ENCODE peak calls at places on chromosomes 2 and 18, in seven cellular contexts. A is K562, C is HepG2, G is HCT116, P is H1, J is GM12878, L is NT2/D1. E is an unnamed sample.

GRCh38 chr2:36770542-36771287 is 74.2 kb downstream of the VIT start:
- DNase-seq in A (peak; percentile 77), C (peak; percentile 67), G (peak; percentile 51), P (peak; percentile 62), J (no peak), L (peak; percentile 84), E (peak; percentile 64)

GRCh38 chr2:120985174-120985996 is 249.7 kb downstream of the GLI2 start:
- DNase-seq in A (no peak), C (no peak), G (no peak), P (no peak), J (no peak), L (no peak), E (peak; percentile 8)

GRCh38 chr2:60796573-60797509 is 40.8 kb downstream of the PAPOLG start:
- DNase-seq in A (no peak), C (no peak), G (no peak), P (no peak), J (no peak), L (no peak), E (no peak)

GRCh38 chr2:204177977-204178522 is 241.5 kb downstream of the ICOS start:
- DNase-seq in A (peak; percentile 27), C (peak; percentile 35), G (peak; percentile 19), P (peak; percentile 29), J (peak; percentile 1), L (peak; percentile 18), E (no peak)

GRCh38 chr2:71212336-71212735 is 14.6 kb downstream of the PAIP2B start:
- DNase-seq in A (no peak), C (no peak), G (no peak), P (no peak), J (no peak), L (no peak), E (no peak)

GRCh38 chr2:66050392-66050791 is 384.5 kb upstream of the MEIS1 start:
- DNase-seq in A (no peak), C (no peak), G (no peak), P (no peak), J (no peak), L (no peak), E (no peak)

GRCh38 chr18:2981212-2981728 is 31.7 kb downstream of the LPIN2 start:
- DNase-seq in A (no peak), C (no peak), G (no peak), P (no peak), J (no peak), L (no peak), E (no peak)

GRCh38 chr2:110818767-110819481 is 86.6 kb downstream of the ACOXL start:
- DNase-seq in A (no peak), C (no peak), G (no peak), P (no peak), J (no peak), L (no peak), E (no peak)

GRCh38 chr2:117763806-117764205 is 50.7 kb upstream of the DDX18 start:
- DNase-seq in A (no peak), C (no peak), G (no peak), P (no peak), J (no peak), L (no peak), E (no peak)

GRCh38 chr18:57839942-57840381 is 36.8 kb upstream of the ATP8B1 start:
- DNase-seq in A (no peak), C (no peak), G (no peak), P (no peak), J (no peak), L (no peak), E (no peak)

GRCh38 chr2:10161961-10162441 is 39.5 kb downstream of the RRM2 start:
- DNase-seq in A (no peak), C (no peak), G (no peak), P (no peak), J (no peak), L (no peak), E (peak; percentile 36)

GRCh38 chr2:8258406-8258805 is 423.4 kb upstream of the ID2 start:
- DNase-seq in A (no peak), C (no peak), G (no peak), P (no peak), J (no peak), L (no peak), E (no peak)

GRCh38 chr2:207895236-207895860 is 125.6 kb upstream of the FZD5 start:
- DNase-seq in A (no peak), C (no peak), G (no peak), P (no peak), J (no peak), L (no peak), E (no peak)

GRCh38 chr2:127103243-127104165 is 3.5 kb downstream of the BIN1 start:
- DNase-seq in A (no peak), C (no peak), G (no peak), P (no peak), J (no peak), L (no peak), E (peak; percentile 19)

GRCh38 chr2:45496869-45497268 is 114.2 kb downstream of the SRBD1 start:
- DNase-seq in A (no peak), C (no peak), G (no peak), P (no peak), J (no peak), L (no peak), E (no peak)

GRCh38 chr2:9405636-9406035 is 17.7 kb downstream of the ITGB1BP1 start:
- DNase-seq in A (no peak), C (no peak), G (no peak), P (no peak), J (no peak), L (no peak), E (no peak)

GRCh38 chr2:207467716-207468347 is 61.9 kb upstream of the CREB1 start:
- DNase-seq in A (peak; percentile 8), C (no peak), G (no peak), P (no peak), J (peak; percentile 16), L (no peak), E (no peak)

GRCh38 chr2:64773461-64774118 is 119.9 kb upstream of the SERTAD2 start:
- DNase-seq in A (no peak), C (no peak), G (no peak), P (no peak), J (no peak), L (no peak), E (no peak)

GRCh38 chr2:121860033-121860810 is 104.8 kb downstream of the TSN start:
- DNase-seq in A (no peak), C (no peak), G (no peak), P (no peak), J (no peak), L (no peak), E (no peak)

GRCh38 chr2:88735853-88736252 is 44.4 kb downstream of the RPIA start:
- DNase-seq in A (peak; percentile 76), C (no peak), G (peak; percentile 37), P (no peak), J (no peak), L (no peak), E (no peak)

GRCh38 chr2:179422037-179422643 is 157.5 kb upstream of the SESTD1 start:
- DNase-seq in A (peak; percentile 15), C (peak; percentile 75), G (peak; percentile 58), P (peak; percentile 53), J (no peak), L (peak; percentile 71), E (peak; percentile 40)

GRCh38 chr2:120864981-120865380 is 129.3 kb downstream of the GLI2 start:
- DNase-seq in A (no peak), C (no peak), G (no peak), P (no peak), J (no peak), L (no peak), E (no peak)

GRCh38 chr2:176991421-176991820 is 221.2 kb upstream of the HNRNPA3 start:
- DNase-seq in A (no peak), C (no peak), G (no peak), P (no peak), J (no peak), L (no peak), E (no peak)

GRCh38 chr2:50613161-50613560 is 418.8 kb downstream of the NRXN1 start:
- DNase-seq in A (no peak), C (no peak), G (no peak), P (no peak), J (no peak), L (no peak), E (no peak)

GRCh38 chr2:67923696-67924095 is 139.1 kb downstream of the C1D start:
- DNase-seq in A (no peak), C (no peak), G (no peak), P (no peak), J (no peak), L (no peak), E (no peak)

GRCh38 chr2:189096769-189097447 is 82.7 kb downstream of the COL5A2 start:
- DNase-seq in A (no peak), C (peak; percentile 47), G (peak; percentile 21), P (no peak), J (no peak), L (no peak), E (no peak)

GRCh38 chr18:77124452-77124922 is 8.1 kb downstream of the MBP start:
- DNase-seq in A (no peak), C (no peak), G (no peak), P (no peak), J (peak; percentile 69), L (no peak), E (no peak)

DNA sequence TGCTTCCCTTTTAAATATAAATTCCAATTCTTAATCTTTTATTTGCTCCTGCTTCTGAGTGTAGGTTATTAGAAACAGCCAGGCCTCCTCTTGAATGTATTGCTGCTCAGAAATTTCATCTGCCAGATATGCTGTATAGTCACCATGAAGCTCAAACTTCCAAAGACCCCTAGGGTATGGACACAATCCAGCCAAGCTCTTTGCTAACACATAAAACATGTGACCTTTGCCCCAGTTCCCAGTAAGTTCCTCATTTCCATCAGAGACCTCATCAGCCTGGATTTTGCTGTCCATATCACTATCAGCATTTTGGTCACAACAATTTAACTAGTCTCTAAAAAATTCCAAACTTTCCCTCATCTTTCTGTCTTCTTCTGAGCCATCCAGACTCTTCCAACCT is 75.2 kb downstream of the MAP2 start:
- DNase-seq in A (no peak), C (no peak), G (no peak), P (no peak), J (no peak), L (no peak), E (no peak)
- TF ChIP-seq YY1 in A (no peak), C (no peak), G (no peak), P (no peak), J (no peak), L (no peak), E (no peak)

DNA sequence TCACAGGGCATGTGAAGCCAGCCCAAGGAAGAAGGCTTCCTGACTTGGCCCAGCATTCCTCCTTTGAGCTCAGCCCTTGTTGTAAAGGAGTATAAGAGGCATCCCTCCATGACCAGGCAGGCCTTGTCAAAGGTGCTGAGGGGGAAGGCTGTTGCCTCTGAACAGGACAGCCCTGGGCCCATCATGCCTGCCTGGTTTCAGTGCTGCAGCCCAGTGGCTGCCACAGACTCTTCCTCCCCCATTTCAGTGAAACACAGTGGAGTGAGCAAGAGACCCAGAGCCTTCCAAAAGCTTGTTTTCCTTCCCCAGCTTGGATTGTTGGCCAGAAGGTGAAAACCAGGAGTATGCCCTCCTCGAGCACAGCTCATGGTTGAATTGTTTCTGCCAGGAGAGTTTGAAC is 19.9 kb upstream of the RPL37A start:
- DNase-seq in A (no peak), C (no peak), G (no peak), P (no peak), J (no peak), L (no peak), E (no peak)
- H3K36me3 ChIP-seq in A (peaks cover 31% of the 10 kb centered on the region), C (peaks cover 33% of the 10 kb centered on the region), G (no peaks in the 10 kb centered on the region), P (no peaks in the 10 kb centered on the region), J (peaks cover 2% of the 10 kb centered on the region), L (peaks cover 70% of the 10 kb centered on the region), E (peaks cover 26% of the 10 kb centered on the region)

GRCh38 chr18:36850527-36851201 is 21.7 kb downstream of the KIAA1328 start:
- DNase-seq in A (no peak), C (peak; percentile 13), G (peak; percentile 4), P (no peak), J (no peak), L (no peak), E (no peak)
- TF ChIP-seq YY1 in A (no peak), C (no peak), G (no peak), P (no peak), J (no peak), L (no peak), E (no peak)

GRCh38 chr18:39134255-39134654 is 1568.7 kb upstream of the CELF4 start:
- DNase-seq in A (no peak), C (no peak), G (no peak), P (no peak), J (no peak), L (no peak), E (no peak)
- H3K36me3 ChIP-seq in A (no peaks in the 10 kb centered on the region), C (no peaks in the 10 kb centered on the region), G (no peaks in the 10 kb centered on the region), P (no peaks in the 10 kb centered on the region), J (no peaks in the 10 kb centered on the region), L (no peaks in the 10 kb centered on the region), E (no peaks in the 10 kb centered on the region)